ENCODE peak calls at places on chromosomes 4 and X, in ten cellular contexts. N, G, W, Q, F, H, U, A, I and V are unnamed samples.
A peak's percentile ranks its signal among the peaks of the same experiment; 100 is the strongest.

GRCh38 chr4:113335771-113336170 is 286.3 kb downstream of the ANK2 start:
- DNase-seq in N (no peak), G (no peak), W (no peak), Q (no peak), F (no peak), H (no peak), U (no peak), A (no peak), I (no peak), V (no peak)

GRCh38 chr4:15436515-15436914 is 8.7 kb downstream of the C1QTNF7 start:
- DNase-seq in N (no peak), G (no peak), W (peak; percentile 65), Q (no peak), F (no peak), H (no peak), U (no peak), A (peak; percentile 34), I (peak; percentile 82), V (peak; percentile 40)

GRCh38 chrX:15680401-15680800 is 15.8 kb upstream of the CLTRN start:
- DNase-seq in N (no peak), G (no peak), W (peak; percentile 51), Q (no peak), F (no peak), H (no peak), U (no peak), A (peak; percentile 1), I (peak; percentile 79), V (peak; percentile 62)

GRCh38 chr4:91147067-91147466 is 1019.9 kb downstream of the CCSER1 start:
- DNase-seq in N (peak; percentile 4), G (no peak), W (no peak), Q (no peak), F (no peak), H (no peak), U (no peak), A (no peak), I (no peak), V (no peak)

GRCh38 chr4:7379161-7379560 is 55.6 kb downstream of the PSAPL1 start:
- DNase-seq in N (no peak), G (no peak), W (no peak), Q (no peak), F (peak; percentile 26), H (no peak), U (peak; percentile 34), A (no peak), I (no peak), V (no peak)

GRCh38 chr4:54941994-54942552 is 183.3 kb downstream of the KDR start:
- DNase-seq in N (no peak), G (no peak), W (peak; percentile 43), Q (peak; percentile 68), F (no peak), H (peak; percentile 18), U (no peak), A (peak; percentile 32), I (peak; percentile 11), V (no peak)

GRCh38 chrX:104428231-104428630 is 137.8 kb upstream of the IL1RAPL2 start:
- DNase-seq in N (no peak), G (no peak), W (no peak), Q (no peak), F (no peak), H (no peak), U (no peak), A (no peak), I (no peak), V (no peak)

GRCh38 chrX:54248309-54248708 is 65.3 kb upstream of the FAM120C start:
- DNase-seq in N (no peak), G (no peak), W (peak; percentile 38), Q (peak; percentile 10), F (no peak), H (no peak), U (no peak), A (peak; percentile 35), I (peak; percentile 48), V (peak; percentile 9)

DNA sequence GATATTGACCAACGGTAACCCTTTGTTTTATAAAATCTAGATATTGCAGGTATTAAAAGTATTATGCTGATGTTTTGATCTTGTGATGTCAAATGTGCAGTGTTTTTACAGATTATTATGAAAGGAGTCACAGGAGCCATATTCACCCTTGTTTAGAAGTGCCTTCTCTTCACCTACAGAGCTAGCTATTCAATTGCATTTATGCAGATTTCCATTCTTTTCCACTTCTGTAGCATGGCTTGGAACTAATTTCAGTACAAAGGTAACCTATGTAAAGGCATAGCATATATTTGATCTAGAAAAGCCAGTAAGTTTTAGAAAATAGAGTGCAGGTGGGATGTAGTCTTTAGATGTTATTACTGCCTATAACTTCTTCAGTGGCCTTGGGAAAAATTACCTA is 176.2 kb downstream of the GABRB1 start:
- DNase-seq in N (no peak), G (no peak), W (no peak), Q (no peak), F (no peak), H (no peak), U (no peak), A (no peak), I (no peak), V (no peak)
- H3K4me3 ChIP-seq in N (no peak overlapping the region), G (no peak overlapping the region), W (no peak overlapping the region), Q (no peak overlapping the region), F (no peak overlapping the region), H (no peak overlapping the region), U (no peak overlapping the region), A (no peak overlapping the region), I (no peak overlapping the region), V (no peak overlapping the region)

GRCh38 chr4:114780205-114780604 is 181.6 kb downstream of the UGT8 start:
- DNase-seq in N (peak; percentile 11), G (no peak), W (peak; percentile 9), Q (no peak), F (no peak), H (no peak), U (peak; percentile 4), A (peak; percentile 1), I (peak; percentile 81), V (peak; percentile 44)

GRCh38 chr4:114785570-114785969 is 187.0 kb downstream of the UGT8 start:
- DNase-seq in N (no peak), G (no peak), W (no peak), Q (no peak), F (no peak), H (no peak), U (no peak), A (no peak), I (no peak), V (no peak)

DNA sequence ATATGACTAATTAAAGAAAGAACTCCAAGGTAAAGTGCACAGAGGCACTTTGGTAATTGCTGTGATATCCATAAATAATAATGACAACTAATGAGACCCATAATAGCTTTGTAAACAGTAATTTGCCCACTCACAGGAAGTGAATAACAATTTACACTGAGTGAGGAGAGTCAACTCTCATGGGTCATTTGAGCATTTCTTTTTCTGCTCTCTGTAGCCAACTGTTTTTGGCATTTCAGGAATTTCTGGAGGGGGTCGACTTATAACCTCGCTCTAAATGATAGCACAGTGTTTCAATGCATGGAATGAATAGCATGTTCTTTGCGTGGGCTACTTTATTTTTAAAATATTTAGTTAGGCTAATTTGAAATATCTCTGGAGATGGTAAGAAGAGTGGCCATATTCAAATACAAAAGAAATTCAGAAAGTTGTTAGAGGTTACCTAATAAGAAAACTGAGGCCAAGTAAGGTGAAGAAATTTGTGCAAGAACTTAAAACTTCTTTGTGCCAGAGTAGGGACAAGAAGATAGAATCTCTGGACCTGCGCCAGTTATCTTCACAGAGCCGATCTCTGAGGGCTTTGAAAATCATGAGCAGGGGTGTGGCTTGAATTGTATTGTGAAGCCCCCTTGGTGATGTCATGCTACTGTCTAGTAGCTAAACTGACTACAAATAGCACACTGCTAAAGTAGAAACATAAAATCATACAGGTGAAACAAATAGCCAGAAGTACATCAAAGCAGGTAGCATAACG is 184.4 kb downstream of the UGT8 start:
- DNase-seq in N (no peak), G (no peak), W (no peak), Q (no peak), F (no peak), H (no peak), U (no peak), A (no peak), I (peak; percentile 66), V (peak; percentile 1)
- H3K4me3 ChIP-seq in N (no peak overlapping the region), G (no peak overlapping the region), W (no peak overlapping the region), Q (no peak overlapping the region), F (no peak overlapping the region), H (no peak overlapping the region), U (no peak overlapping the region), A (no peak overlapping the region), I (no peak overlapping the region), V (no peak overlapping the region)

GRCh38 chr4:158860856-158861255 is 92.0 kb downstream of the FNIP2 start:
- DNase-seq in N (no peak), G (no peak), W (no peak), Q (no peak), F (no peak), H (no peak), U (no peak), A (no peak), I (no peak), V (no peak)

GRCh38 chr4:158865520-158866177 is 96.8 kb downstream of the FNIP2 start:
- DNase-seq in N (no peak), G (no peak), W (no peak), Q (no peak), F (no peak), H (no peak), U (no peak), A (no peak), I (no peak), V (no peak)

GRCh38 chr4:158861766-158862165 is 92.9 kb downstream of the FNIP2 start:
- DNase-seq in N (no peak), G (no peak), W (no peak), Q (no peak), F (no peak), H (no peak), U (peak; percentile 28), A (no peak), I (no peak), V (no peak)

GRCh38 chr4:158861281-158861680 is 92.5 kb downstream of the FNIP2 start:
- DNase-seq in N (no peak), G (no peak), W (no peak), Q (no peak), F (no peak), H (no peak), U (no peak), A (no peak), I (no peak), V (no peak)

DNA sequence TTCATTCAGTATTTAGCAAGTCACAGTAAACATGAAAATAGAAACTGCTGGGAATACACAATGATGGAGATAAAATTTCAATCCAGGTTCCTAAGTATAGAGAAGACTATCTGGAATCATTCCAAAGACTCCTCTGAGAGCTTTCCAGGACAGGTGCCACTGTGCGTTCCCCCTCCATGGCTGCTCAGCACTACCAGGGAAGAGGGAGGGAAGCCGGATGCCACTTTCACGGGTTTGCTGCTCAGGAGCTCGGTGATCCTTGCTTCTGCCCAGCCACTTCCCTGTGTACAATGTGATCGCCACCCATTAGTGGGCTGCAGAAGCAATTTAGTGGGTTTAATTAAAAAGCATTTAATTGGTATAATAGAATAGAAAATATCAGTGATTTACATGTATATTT is 94.5 kb downstream of the FNIP2 start:
- DNase-seq in N (no peak), G (no peak), W (no peak), Q (no peak), F (no peak), H (no peak), U (no peak), A (no peak), I (no peak), V (no peak)
- H3K4me3 ChIP-seq in N (no peak overlapping the region), G (no peak overlapping the region), W (no peak overlapping the region), Q (no peak overlapping the region), F (no peak overlapping the region), H (no peak overlapping the region), U (no peak overlapping the region), A (no peak overlapping the region), I (no peak overlapping the region), V (no peak overlapping the region)

GRCh38 chr4:39362827-39363226 is 3.3 kb downstream of the RFC1 start:
- DNase-seq in N (no peak), G (no peak), W (no peak), Q (no peak), F (no peak), H (no peak), U (no peak), A (no peak), I (peak; percentile 75), V (peak; percentile 87)
- H3K4me3 ChIP-seq in N (no peak overlapping the region), G (no peak overlapping the region), W (no peak overlapping the region), Q (peak overlapping the region; percentile 22), F (no peak overlapping the region), H (no peak overlapping the region), U (no peak overlapping the region), A (no peak overlapping the region), I (no peak overlapping the region), V (no peak overlapping the region)